ENCODE peak calls at places on chromosomes 2 and 18, in eight cellular contexts. N is Peyer's patch, Z is IMR-90, O is stomach, M is A549, B is kidney, H is ovary, J is transverse colon. U is an unnamed sample.

GRCh38 chr2:230018153-230018552 is 50.6 kb downstream of the SLC16A14 start:
- DNase-seq in J (no peak), B (no peak), Z (peak; percentile 91), H (no peak), M (peak; percentile 18), O (no peak), N (no peak), U (no peak)

GRCh38 chr2:72916743-72917137 is 579 bp upstream of the EMX1 start:
- DNase-seq in Z (no peak), B (no peak), O (no peak), N (peak; percentile 45), M (no peak), J (no peak), H (no peak), U (no peak)

GRCh38 chr2:7449287-7449686 is 532.1 kb downstream of the RNF144A start:
- DNase-seq in M (no peak), J (no peak), Z (no peak), N (no peak), H (no peak), B (no peak), O (no peak), U (no peak)

GRCh38 chr2:64401501-64401880 is 52.5 kb upstream of the LGALSL start:
- DNase-seq in Z (no peak), M (no peak), H (no peak), O (no peak), N (no peak), B (no peak), J (peak; percentile 51), U (no peak)

GRCh38 chr2:226707500-226707899 is 92.1 kb downstream of the IRS1 start:
- DNase-seq in N (no peak), O (no peak), B (no peak), Z (peak; percentile 29), H (no peak), J (no peak), M (no peak), U (no peak)

GRCh38 chr18:44973282-44973681 is 292.6 kb downstream of the SETBP1 start:
- DNase-seq in J (no peak), O (no peak), B (no peak), Z (no peak), M (peak; percentile 12), H (no peak), N (peak; percentile 53), U (no peak)

GRCh38 chr2:122734756-122735155 is 979.3 kb downstream of the TSN start:
- DNase-seq in M (no peak), N (no peak), Z (no peak), B (no peak), O (no peak), H (no peak), J (no peak), U (no peak)

GRCh38 chr18:39909706-39910105 is 2045.3 kb upstream of the PIK3C3 start:
- DNase-seq in B (no peak), H (no peak), O (no peak), J (no peak), N (no peak), M (no peak), Z (no peak), U (no peak)

GRCh38 chr2:136225950-136226835 is 108.2 kb upstream of the CXCR4 start:
- DNase-seq in O (no peak), B (no peak), H (no peak), J (peak; percentile 54), M (no peak), Z (no peak), N (peak; percentile 92), U (no peak)

GRCh38 chr18:69874058-69874457 is 73.6 kb downstream of the CD226 start:
- DNase-seq in N (no peak), M (no peak), J (no peak), B (no peak), Z (peak; percentile 65), H (no peak), O (no peak), U (no peak)

GRCh38 chr2:21694536-21694935 is 570.8 kb downstream of the TDRD15 start:
- DNase-seq in H (no peak), N (no peak), O (no peak), B (no peak), J (no peak), M (no peak), Z (no peak), U (no peak)

GRCh38 chr2:219562049-219563020 is 9.0 kb downstream of the OBSL1 start:
- DNase-seq in J (no peak), H (peak; percentile 31), B (peak; percentile 72), M (no peak), Z (no peak), N (no peak), O (no peak), U (no peak)

GRCh38 chr2:180573951-180574350 is 406.5 kb upstream of the UBE2E3 start:
- DNase-seq in O (no peak), N (no peak), J (no peak), B (no peak), H (no peak), Z (peak; percentile 37), M (peak; percentile 30), U (no peak)

GRCh38 chr18:22668496-22668895 is 250.8 kb upstream of the CTAGE1 start:
- DNase-seq in M (no peak), Z (no peak), J (no peak), B (no peak), N (no peak), H (no peak), O (no peak), U (no peak)

GRCh38 chr18:11671156-11671555 is 17.9 kb upstream of the GNAL start:
- DNase-seq in Z (no peak), B (no peak), H (no peak), N (no peak), J (no peak), M (no peak), O (no peak), U (no peak)

GRCh38 chr2:112996635-112997034 is 8.6 kb upstream of the IL36A start:
- DNase-seq in J (peak; percentile 16), Z (no peak), H (no peak), O (no peak), N (peak; percentile 69), M (no peak), B (no peak), U (no peak)

GRCh38 chr2:234823877-234824376 is 127.9 kb upstream of the SH3BP4 start:
- DNase-seq in J (no peak), O (no peak), Z (peak; percentile 98), N (no peak), H (no peak), M (peak; percentile 87), B (no peak), U (peak; percentile 16)

GRCh38 chr2:46331099-46331766 is 34.0 kb downstream of the EPAS1 start:
- DNase-seq in J (no peak), Z (no peak), N (peak; percentile 54), O (no peak), H (no peak), M (no peak), B (no peak), U (no peak)

GRCh38 chr2:60053791-60054190 is 499.7 kb downstream of the BCL11A start:
- DNase-seq in B (no peak), Z (no peak), H (no peak), O (peak; percentile 83), N (peak; percentile 71), J (peak; percentile 25), M (no peak), U (no peak)

GRCh38 chr2:89851583-89851905 is 1160.1 kb downstream of the RPIA start:
- DNase-seq in H (no peak), N (no peak), Z (no peak), B (peak; percentile 40), O (no peak), J (no peak), M (no peak), U (no peak)
- H3K9me3 ChIP-seq in H (no peaks in the 10 kb centered on the region), N (no peaks in the 10 kb centered on the region), Z (peaks cover 17% of the 10 kb centered on the region), B (no peaks in the 10 kb centered on the region), O (no peaks in the 10 kb centered on the region), J (no peaks in the 10 kb centered on the region), M (no peaks in the 10 kb centered on the region), U (no peaks in the 10 kb centered on the region)

GRCh38 chr2:204251118-204251757 is 294.0 kb upstream of the PARD3B start:
- DNase-seq in N (no peak), H (no peak), Z (no peak), M (no peak), B (no peak), J (no peak), O (no peak), U (no peak)

GRCh38 chr2:204251977-204252376 is 293.3 kb upstream of the PARD3B start:
- DNase-seq in M (no peak), N (no peak), B (no peak), J (no peak), H (no peak), Z (no peak), O (no peak), U (no peak)

GRCh38 chr2:204250692-204251091 is 294.6 kb upstream of the PARD3B start:
- DNase-seq in N (no peak), B (no peak), O (no peak), J (no peak), M (no peak), H (no peak), Z (no peak), U (no peak)

GRCh38 chr2:204255068-204255467 is 290.2 kb upstream of the PARD3B start:
- DNase-seq in J (no peak), B (no peak), M (no peak), N (no peak), O (no peak), Z (no peak), H (no peak), U (no peak)

GRCh38 chr2:204249437-204249836 is 295.8 kb upstream of the PARD3B start:
- DNase-seq in J (no peak), H (no peak), N (no peak), M (no peak), O (no peak), Z (no peak), B (no peak), U (no peak)
- TF ChIP-seq CTCF in J (no peak), H (no peak), N (no peak), M (no peak), O (no peak), Z (no peak), B (no peak), U (no peak)

DNA sequence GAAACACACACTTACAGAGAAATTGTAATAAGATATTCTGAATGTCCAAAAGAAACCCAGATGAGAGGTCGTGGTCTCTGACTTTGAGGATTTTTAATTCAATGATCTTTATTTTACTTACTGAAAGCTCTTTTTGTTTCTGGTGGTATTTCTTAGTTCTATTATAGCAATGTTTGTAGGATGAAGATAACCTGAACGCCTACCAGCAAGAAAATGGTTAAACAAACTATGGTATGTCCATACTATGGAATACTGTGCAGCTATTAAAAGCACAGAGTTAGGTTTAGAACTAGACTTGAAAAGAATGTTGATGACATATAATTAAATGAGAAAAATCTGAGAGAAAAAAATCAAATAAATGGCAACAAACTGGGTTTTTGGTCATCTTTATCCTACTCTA is 60.3 kb downstream of the LPIN2 start:
- DNase-seq in H (no peak), O (no peak), J (no peak), N (no peak), Z (no peak), B (no peak), M (no peak), U (no peak)
- H3K4me1 ChIP-seq in H (peaks cover 2% of the 10 kb centered on the region), O (no peaks in the 10 kb centered on the region), J (peaks cover 16% of the 10 kb centered on the region), N (peaks cover 10% of the 10 kb centered on the region), Z (peaks cover 2% of the 10 kb centered on the region), B (peaks cover 2% of the 10 kb centered on the region), M (no peaks in the 10 kb centered on the region), U (peaks cover 17% of the 10 kb centered on the region)

DNA sequence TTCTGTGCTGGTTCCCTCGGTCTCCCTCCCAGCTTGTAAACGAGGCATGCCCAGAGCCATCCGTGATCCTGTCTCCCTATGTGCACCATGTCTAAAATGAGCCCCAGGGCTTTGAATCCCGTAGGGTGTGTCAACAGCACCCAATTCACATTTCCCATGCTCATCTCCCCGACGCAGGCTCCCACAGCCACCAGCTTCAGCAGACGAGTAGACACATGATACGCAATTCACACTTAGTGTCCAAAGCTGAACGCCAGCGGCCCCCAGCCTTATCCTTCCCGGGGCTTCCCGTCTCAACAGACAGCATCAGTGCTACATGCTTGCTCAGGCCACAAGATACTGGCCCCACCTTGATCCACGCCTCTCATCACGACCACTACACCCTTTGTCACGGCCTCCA is 88.1 kb downstream of the EIPR1 start:
- DNase-seq in B (no peak), M (no peak), N (peak; percentile 27), J (no peak), O (peak; percentile 17), Z (no peak), H (peak; percentile 4), U (no peak)
- H3K9me3 ChIP-seq in B (no peaks in the 10 kb centered on the region), M (no peaks in the 10 kb centered on the region), N (no peaks in the 10 kb centered on the region), J (no peaks in the 10 kb centered on the region), O (no peaks in the 10 kb centered on the region), Z (no peaks in the 10 kb centered on the region), H (no peaks in the 10 kb centered on the region), U (no peaks in the 10 kb centered on the region)